ENCODE peak calls at places on chromosomes 13 and 19, in seven cellular contexts. B is spleen; X is sigmoid colon; L is effector memory CD4-positive, alpha-beta T cell; U is IMR-90; K is AG04450; D is epithelial cell of proximal tubule. A is an unnamed sample.

GRCh38 chr13:94332360-94333040 is 147.0 kb downstream of the DCT start:
- DNase-seq in U (peak; percentile 84), L (no peak), D (no peak), B (no peak), K (no peak), X (no peak), A (no peak)

GRCh38 chr13:47594833-47595232 is 406.2 kb downstream of the SUCLA2 start:
- DNase-seq in K (no peak), U (peak; percentile 1), B (no peak), L (no peak), D (no peak), X (no peak), A (no peak)

GRCh38 chr13:96216543-96216942 is 126.6 kb downstream of the HS6ST3 start:
- DNase-seq in D (no peak), X (no peak), L (no peak), K (no peak), U (no peak), B (no peak), A (no peak)

GRCh38 chr13:31172001-31172400 is 10.3 kb upstream of the HSPH1 start:
- DNase-seq in D (no peak), B (no peak), U (peak; percentile 44), K (no peak), L (no peak), X (no peak), A (no peak)

GRCh38 chr13:97307882-97308624 is 85.9 kb downstream of the MBNL2 start:
- DNase-seq in U (peak; percentile 68), B (no peak), K (no peak), L (no peak), X (no peak), D (no peak), A (no peak)

GRCh38 chr13:23235994-23236393 is 55.2 kb downstream of the SGCG start:
- DNase-seq in L (no peak), U (no peak), B (no peak), K (no peak), D (no peak), X (no peak), A (no peak)

GRCh38 chr19:30345686-30346085 is 26.5 kb upstream of the ZNF536 start:
- DNase-seq in B (no peak), D (no peak), K (no peak), X (no peak), U (no peak), L (no peak), A (no peak)

GRCh38 chr13:44054525-44054924 is 174.8 kb downstream of the LACC1 start:
- DNase-seq in B (no peak), L (no peak), D (no peak), K (no peak), U (no peak), X (no peak), A (no peak)

GRCh38 chr13:93227906-93228801 is 1.5 kb downstream of the GPC6 start:
- DNase-seq in U (peak; percentile 87), D (no peak), K (no peak), B (no peak), X (peak; percentile 86), L (no peak), A (no peak)

GRCh38 chr19:2629491-2630351 is 72.8 kb downstream of the GNG7 start:
- DNase-seq in K (no peak), L (no peak), X (peak; percentile 45), D (no peak), B (peak; percentile 78), U (no peak), A (no peak)

GRCh38 chr13:76711515-76712182 is 174.6 kb downstream of the KCTD12 start:
- DNase-seq in K (peak; percentile 81), L (no peak), B (no peak), U (peak; percentile 94), X (peak; percentile 74), D (no peak), A (peak; percentile 91)

GRCh38 chr13:95087746-95088305 is 213.4 kb downstream of the ABCC4 start:
- DNase-seq in L (no peak), K (no peak), D (no peak), X (no peak), U (peak; percentile 63), B (no peak), A (no peak)

GRCh38 chr19:54373781-54374266 is 9.1 kb upstream of the LAIR1 start:
- DNase-seq in U (no peak), B (no peak), D (no peak), X (peak; percentile 66), L (no peak), K (no peak), A (no peak)
- H3K4me3 ChIP-seq in U (no peak overlapping the region), B (no peak overlapping the region), D (no peak overlapping the region), X (no peak overlapping the region), L (no peak overlapping the region), K (no peak overlapping the region), A (no peak overlapping the region)

GRCh38 chr19:47275866-47276461 is 1.3 kb downstream of the INAFM1 start:
- DNase-seq in U (peak; percentile 57), K (no peak), L (no peak), D (no peak), X (peak; percentile 90), B (peak; percentile 81), A (no peak)

GRCh38 chr19:47273313-47274070 is 1.2 kb upstream of the INAFM1 start:
- DNase-seq in L (peak; percentile 80), X (peak; percentile 97), B (peak; percentile 98), D (no peak), K (peak; percentile 77), U (peak; percentile 90), A (peak; percentile 78)

GRCh38 chr19:47272448-47273312 is 2.0 kb upstream of the INAFM1 start:
- DNase-seq in U (no peak), X (peak; percentile 86), L (no peak), D (no peak), B (no peak), K (no peak), A (no peak)

GRCh38 chr19:47274891-47275865 is 493 bp downstream of the INAFM1 start:
- DNase-seq in U (no peak), D (no peak), B (peak; percentile 95), L (no peak), X (peak; percentile 83), K (no peak), A (no peak)

DNA sequence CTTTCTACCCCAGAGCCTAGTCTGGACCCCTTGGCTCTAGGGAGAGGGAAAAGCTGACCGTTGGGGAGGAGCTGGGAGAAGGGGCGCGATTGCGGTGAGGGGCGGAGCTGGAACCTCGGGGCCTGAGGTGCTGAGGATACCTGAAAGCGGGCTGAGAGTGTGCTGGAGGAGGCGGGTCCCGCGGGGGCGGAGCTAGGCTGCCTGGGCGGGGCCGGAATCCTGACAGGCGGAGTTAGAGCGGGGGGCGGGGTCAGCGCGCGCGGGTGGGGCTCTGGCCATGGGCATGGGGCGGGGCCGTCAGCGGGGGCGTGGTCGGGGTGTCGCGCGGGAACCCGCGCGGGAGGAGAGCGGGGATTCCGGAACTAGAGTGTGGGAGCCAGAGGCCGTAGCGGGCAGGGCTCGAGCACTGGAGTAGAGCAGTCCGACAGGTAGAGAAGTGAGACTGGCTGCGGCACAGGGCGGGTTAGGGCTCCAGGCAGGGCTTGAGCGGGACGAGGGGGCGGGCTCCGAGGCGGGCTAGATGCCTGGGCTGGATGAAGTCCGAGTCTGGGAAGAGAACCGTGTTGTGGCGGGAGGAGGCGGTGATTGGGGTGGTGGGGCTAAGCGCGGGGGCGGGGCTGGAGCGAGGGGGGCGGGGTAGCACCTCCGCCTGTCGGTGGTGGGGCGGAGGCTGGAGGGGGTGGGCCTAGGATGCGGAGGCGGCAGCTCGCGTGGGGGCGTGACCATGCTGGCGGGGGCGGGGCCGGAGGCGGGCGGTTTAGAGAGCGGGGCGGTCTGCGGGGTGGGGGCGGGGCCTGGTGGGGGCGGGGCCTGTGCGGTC is at the start of gene INAFM1:
- DNase-seq in X (peak; percentile 99), U (peak; percentile 86), K (peak; percentile 79), B (peak; percentile 100), L (peak; percentile 97), D (no peak), A (peak; percentile 75)
- H3K4me3 ChIP-seq in X (peak within 1 kb of the TSS; percentile 69), U (peak within 1 kb of the TSS; percentile 99), K (peak within 1 kb of the TSS; percentile 81), B (peak within 1 kb of the TSS; percentile 37), L (peak within 1 kb of the TSS; percentile 81), D (peak within 1 kb of the TSS; percentile 89), A (peak within 1 kb of the TSS; percentile 72)

DNA sequence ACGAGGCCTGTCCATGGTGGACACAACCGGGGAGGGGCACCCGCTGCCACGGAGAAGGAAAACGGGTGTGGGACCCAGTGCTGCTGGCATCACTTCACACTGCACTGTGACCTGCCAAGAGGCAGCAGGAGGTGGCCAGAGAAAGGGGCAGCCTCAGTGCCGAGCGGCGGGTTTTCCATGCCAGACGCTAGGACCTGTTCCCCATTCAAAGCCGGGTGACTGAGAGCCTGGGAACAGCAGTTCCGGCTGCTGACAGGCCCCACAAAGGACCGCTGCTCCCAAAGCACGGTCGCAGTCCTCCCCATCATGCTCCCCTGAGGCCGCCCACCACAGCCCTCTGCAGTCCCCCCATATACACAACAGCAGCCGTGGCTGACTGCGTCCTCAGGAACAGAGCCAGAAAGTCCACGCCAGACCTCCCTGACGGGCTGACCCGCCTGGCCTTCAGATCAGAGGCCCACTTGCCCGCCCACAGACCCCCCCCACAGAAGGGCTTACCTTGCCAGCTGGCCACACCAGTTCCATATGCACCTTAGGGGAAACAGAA is 5.4 kb downstream of the AKAP8 start:
- DNase-seq in K (no peak), L (no peak), B (peak; percentile 70), U (no peak), X (no peak), D (no peak), A (no peak)
- H3K4me3 ChIP-seq in K (no peak overlapping the region), L (no peak overlapping the region), B (no peak overlapping the region), U (no peak overlapping the region), X (no peak overlapping the region), D (no peak overlapping the region), A (no peak overlapping the region)

GRCh38 chr19:4795400-4795799 is 3.9 kb downstream of the FEM1A start:
- DNase-seq in D (no peak), K (no peak), L (no peak), U (peak; percentile 22), X (no peak), B (no peak), A (no peak)
- H3K4me3 ChIP-seq in D (no peak overlapping the region), K (no peak overlapping the region), L (no peak overlapping the region), U (no peak overlapping the region), X (no peak overlapping the region), B (no peak overlapping the region), A (no peak overlapping the region)

GRCh38 chr19:13007292-13008045 is 12.2 kb downstream of the NFIX start:
- DNase-seq in B (no peak), D (no peak), K (no peak), L (no peak), X (peak; percentile 91), U (no peak), A (no peak)
- H3K4me3 ChIP-seq in B (no peak overlapping the region), D (no peak overlapping the region), K (no peak overlapping the region), L (no peak overlapping the region), X (peak overlapping the region; percentile 15), U (no peak overlapping the region), A (no peak overlapping the region)

GRCh38 chr13:40208517-40208916 is 457.9 kb downstream of the FOXO1 start:
- DNase-seq in U (no peak), X (no peak), L (no peak), K (no peak), D (no peak), B (no peak), A (no peak)

GRCh38 chr13:40204246-40204645 is 462.2 kb downstream of the FOXO1 start:
- DNase-seq in B (no peak), D (no peak), K (no peak), L (no peak), U (no peak), X (no peak), A (no peak)

GRCh38 chr13:40206241-40207109 is 460.0 kb downstream of the FOXO1 start:
- DNase-seq in B (no peak), L (peak; percentile 12), D (peak; percentile 90), X (no peak), U (peak; percentile 7), K (no peak), A (no peak)

GRCh38 chr13:40207110-40207478 is 459.3 kb downstream of the FOXO1 start:
- DNase-seq in B (no peak), K (no peak), U (no peak), D (no peak), X (no peak), L (no peak), A (no peak)

GRCh38 chr13:40205771-40206240 is 460.6 kb downstream of the FOXO1 start:
- DNase-seq in U (no peak), L (no peak), K (no peak), D (no peak), X (no peak), B (no peak), A (no peak)
- H3K4me3 ChIP-seq in U (no peak overlapping the region), L (no peak overlapping the region), K (no peak overlapping the region), D (no peak overlapping the region), X (no peak overlapping the region), B (no peak overlapping the region), A (no peak overlapping the region)

A was measured in skeletal muscle cell.